ENCODE peak calls at places on chromosomes 4 and X, in seven cellular contexts. One of them, this sample, is unnamed.

GRCh38 chr4:158850800-158851644 is 82.2 kb downstream of the FNIP2 start:
- DNase-seq in PC-3: peak
- DNase-seq in cardiac fibroblast: peak
- DNase-seq in epithelial cell of esophagus: peak
- DNase-seq in ascending aorta: no peak
- DNase-seq in HFF-Myc: no peak
- DNase-seq in WERI-Rb-1: no peak
- DNase-seq in this sample: peak

GRCh38 chrX:18828832-18829404 is 121.5 kb downstream of the PPEF1 start:
- DNase-seq in HFF-Myc: no peak
- DNase-seq in ascending aorta: no peak
- DNase-seq in cardiac fibroblast: peak
- DNase-seq in PC-3: peak
- DNase-seq in epithelial cell of esophagus: peak
- DNase-seq in WERI-Rb-1: no peak
- DNase-seq in this sample: peak

GRCh38 chr4:110621839-110622751 is 782 bp downstream of the PITX2 start:
- DNase-seq in epithelial cell of esophagus: no peak
- DNase-seq in WERI-Rb-1: peak
- DNase-seq in ascending aorta: no peak
- DNase-seq in cardiac fibroblast: no peak
- DNase-seq in HFF-Myc: no peak
- DNase-seq in PC-3: no peak
- DNase-seq in this sample: no peak

GRCh38 chr4:39821951-39822350 is 124.0 kb downstream of the UBE2K start:
- DNase-seq in HFF-Myc: no peak
- DNase-seq in PC-3: no peak
- DNase-seq in WERI-Rb-1: no peak
- DNase-seq in cardiac fibroblast: no peak
- DNase-seq in ascending aorta: no peak
- DNase-seq in epithelial cell of esophagus: no peak
- DNase-seq in this sample: no peak

GRCh38 chr4:168516841-168517240 is 20.0 kb downstream of the PALLD start:
- DNase-seq in cardiac fibroblast: no peak
- DNase-seq in epithelial cell of esophagus: no peak
- DNase-seq in ascending aorta: no peak
- DNase-seq in PC-3: no peak
- DNase-seq in HFF-Myc: no peak
- DNase-seq in WERI-Rb-1: no peak
- DNase-seq in this sample: no peak

GRCh38 chrX:103309860-103310591 is 764 bp downstream of the BEX2 start:
- DNase-seq in cardiac fibroblast: no peak
- DNase-seq in epithelial cell of esophagus: no peak
- DNase-seq in PC-3: no peak
- DNase-seq in WERI-Rb-1: no peak
- DNase-seq in HFF-Myc: no peak
- DNase-seq in ascending aorta: no peak
- DNase-seq in this sample: no peak

GRCh38 chr4:61427099-61427817 is 227.1 kb downstream of the ADGRL3 start:
- DNase-seq in PC-3: peak
- DNase-seq in HFF-Myc: no peak
- DNase-seq in ascending aorta: no peak
- DNase-seq in WERI-Rb-1: no peak
- DNase-seq in cardiac fibroblast: no peak
- DNase-seq in epithelial cell of esophagus: peak
- DNase-seq in this sample: no peak

GRCh38 chrX:123626962-123627361 is 105.9 kb downstream of the THOC2 start:
- DNase-seq in cardiac fibroblast: peak
- DNase-seq in epithelial cell of esophagus: peak
- DNase-seq in WERI-Rb-1: no peak
- DNase-seq in HFF-Myc: no peak
- DNase-seq in PC-3: peak
- DNase-seq in ascending aorta: no peak
- DNase-seq in this sample: peak

GRCh38 chr4:53023640-53024299 is 161.7 kb downstream of the RASL11B start:
- DNase-seq in ascending aorta: no peak
- DNase-seq in cardiac fibroblast: no peak
- DNase-seq in WERI-Rb-1: no peak
- DNase-seq in epithelial cell of esophagus: no peak
- DNase-seq in HFF-Myc: no peak
- DNase-seq in PC-3: no peak
- DNase-seq in this sample: no peak

GRCh38 chr4:134935320-134935719 is 733.7 kb upstream of the PABPC4L start:
- DNase-seq in epithelial cell of esophagus: peak
- DNase-seq in ascending aorta: no peak
- DNase-seq in cardiac fibroblast: peak
- DNase-seq in WERI-Rb-1: peak
- DNase-seq in PC-3: peak
- DNase-seq in HFF-Myc: no peak
- DNase-seq in this sample: peak

GRCh38 chrX:30576881-30577280 is 685 bp downstream of the TASL start:
- DNase-seq in epithelial cell of esophagus: no peak
- DNase-seq in HFF-Myc: no peak
- DNase-seq in cardiac fibroblast: no peak
- DNase-seq in ascending aorta: no peak
- DNase-seq in PC-3: no peak
- DNase-seq in WERI-Rb-1: no peak
- DNase-seq in this sample: no peak

GRCh38 chr4:108693819-108694218 is 43.4 kb downstream of the OSTC start:
- DNase-seq in cardiac fibroblast: peak
- DNase-seq in epithelial cell of esophagus: peak
- DNase-seq in ascending aorta: no peak
- DNase-seq in WERI-Rb-1: no peak
- DNase-seq in HFF-Myc: no peak
- DNase-seq in PC-3: no peak
- DNase-seq in this sample: peak

GRCh38 chrX:107374116-107374515 is 75.3 kb upstream of the FRMPD3 start:
- DNase-seq in epithelial cell of esophagus: no peak
- DNase-seq in cardiac fibroblast: no peak
- DNase-seq in HFF-Myc: no peak
- DNase-seq in WERI-Rb-1: no peak
- DNase-seq in PC-3: no peak
- DNase-seq in ascending aorta: no peak
- DNase-seq in this sample: no peak

GRCh38 chr4:56742080-56742871 is 61.2 kb upstream of the HOPX start:
- DNase-seq in ascending aorta: no peak
- DNase-seq in HFF-Myc: no peak
- DNase-seq in cardiac fibroblast: peak
- DNase-seq in epithelial cell of esophagus: peak
- DNase-seq in WERI-Rb-1: no peak
- DNase-seq in PC-3: peak
- DNase-seq in this sample: no peak

GRCh38 chr4:112881842-112882241 is 167.6 kb upstream of the ANK2 start:
- DNase-seq in HFF-Myc: no peak
- DNase-seq in ascending aorta: no peak
- DNase-seq in cardiac fibroblast: no peak
- DNase-seq in WERI-Rb-1: no peak
- DNase-seq in PC-3: no peak
- DNase-seq in epithelial cell of esophagus: no peak
- DNase-seq in this sample: peak

GRCh38 chr4:2526559-2526958 is 9.9 kb upstream of the FAM193A start:
- DNase-seq in WERI-Rb-1: no peak
- DNase-seq in PC-3: no peak
- DNase-seq in ascending aorta: no peak
- DNase-seq in cardiac fibroblast: no peak
- DNase-seq in epithelial cell of esophagus: no peak
- DNase-seq in HFF-Myc: no peak
- DNase-seq in this sample: no peak

GRCh38 chrX:71228063-71228642 is 5.1 kb downstream of the GJB1 start:
- DNase-seq in WERI-Rb-1: no peak
- DNase-seq in ascending aorta: no peak
- DNase-seq in PC-3: no peak
- DNase-seq in epithelial cell of esophagus: no peak
- DNase-seq in HFF-Myc: no peak
- DNase-seq in cardiac fibroblast: no peak
- DNase-seq in this sample: no peak

GRCh38 chrX:71224969-71225368 is 1.9 kb downstream of the GJB1 start:
- DNase-seq in WERI-Rb-1: no peak
- DNase-seq in HFF-Myc: no peak
- DNase-seq in PC-3: no peak
- DNase-seq in ascending aorta: no peak
- DNase-seq in epithelial cell of esophagus: no peak
- DNase-seq in cardiac fibroblast: no peak
- DNase-seq in this sample: no peak

GRCh38 chrX:71225661-71226060 is 2.6 kb downstream of the GJB1 start:
- DNase-seq in WERI-Rb-1: no peak
- DNase-seq in ascending aorta: no peak
- DNase-seq in cardiac fibroblast: no peak
- DNase-seq in HFF-Myc: no peak
- DNase-seq in epithelial cell of esophagus: no peak
- DNase-seq in PC-3: peak
- DNase-seq in this sample: no peak

GRCh38 chrX:71224098-71224708 is 1.2 kb downstream of the GJB1 start:
- DNase-seq in ascending aorta: no peak
- DNase-seq in WERI-Rb-1: no peak
- DNase-seq in epithelial cell of esophagus: no peak
- DNase-seq in HFF-Myc: no peak
- DNase-seq in PC-3: no peak
- DNase-seq in cardiac fibroblast: no peak
- DNase-seq in this sample: no peak

DNA sequence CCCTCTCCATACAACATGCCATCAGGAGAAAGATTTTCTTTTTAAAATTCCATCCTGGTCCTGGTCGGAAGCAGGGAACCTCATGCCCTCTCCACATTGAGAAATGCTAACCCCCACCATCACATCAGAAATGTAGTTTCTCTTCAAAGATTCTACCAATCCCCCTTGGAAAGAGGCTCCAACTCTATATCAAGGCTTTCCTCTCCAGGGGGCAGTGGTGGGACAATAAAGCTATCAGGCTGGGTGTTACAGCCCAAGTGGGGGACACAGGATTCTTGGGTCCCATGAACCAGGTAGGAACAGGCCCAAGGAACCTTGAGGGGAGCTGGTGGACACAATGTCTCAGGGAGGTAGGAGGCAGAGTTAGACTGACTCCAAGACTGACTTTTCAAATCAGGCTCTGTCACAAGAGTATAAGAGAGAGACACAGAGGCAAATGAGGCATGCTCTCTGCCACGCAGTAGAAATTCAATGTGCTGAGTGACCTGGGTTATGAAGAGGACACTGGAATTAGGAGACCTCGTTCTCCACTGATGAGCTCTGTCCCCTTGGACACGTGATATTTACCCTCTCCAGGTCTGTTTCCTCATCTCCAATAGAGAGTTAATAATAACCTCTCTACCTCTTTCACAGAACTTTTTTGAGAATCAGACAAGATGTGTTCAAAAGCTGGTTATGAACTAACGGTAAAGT is 4.5 kb downstream of the GJB1 start:
- DNase-seq in cardiac fibroblast: no peak
- DNase-seq in ascending aorta: no peak
- DNase-seq in HFF-Myc: no peak
- DNase-seq in epithelial cell of esophagus: no peak
- DNase-seq in PC-3: no peak
- DNase-seq in WERI-Rb-1: no peak
- DNase-seq in this sample: no peak
- TF ChIP-seq CTCF in cardiac fibroblast: no peak
- TF ChIP-seq CTCF in ascending aorta: no peak
- TF ChIP-seq CTCF in HFF-Myc: no peak
- TF ChIP-seq CTCF in epithelial cell of esophagus: no peak
- TF ChIP-seq CTCF in PC-3: no peak
- TF ChIP-seq CTCF in WERI-Rb-1: no peak
- TF ChIP-seq CTCF in this sample: no peak

GRCh38 chr4:55183926-55184599 is 58.7 kb upstream of the KDR start:
- DNase-seq in WERI-Rb-1: no peak
- DNase-seq in PC-3: peak
- DNase-seq in epithelial cell of esophagus: peak
- DNase-seq in cardiac fibroblast: peak
- DNase-seq in ascending aorta: no peak
- DNase-seq in HFF-Myc: peak
- DNase-seq in this sample: peak
- H3K4me3 ChIP-seq in WERI-Rb-1: no peak
- H3K4me3 ChIP-seq in PC-3: peak
- H3K4me3 ChIP-seq in epithelial cell of esophagus: no peak
- H3K4me3 ChIP-seq in cardiac fibroblast: no peak
- H3K4me3 ChIP-seq in ascending aorta: no peak
- H3K4me3 ChIP-seq in HFF-Myc: no peak
- H3K4me3 ChIP-seq in this sample: no peak

GRCh38 chr4:150145090-150145949 is 67.1 kb downstream of the DCLK2 start:
- DNase-seq in WERI-Rb-1: no peak
- DNase-seq in cardiac fibroblast: no peak
- DNase-seq in ascending aorta: no peak
- DNase-seq in HFF-Myc: no peak
- DNase-seq in PC-3: peak
- DNase-seq in epithelial cell of esophagus: no peak
- DNase-seq in this sample: no peak
- TF ChIP-seq CTCF in WERI-Rb-1: peak
- TF ChIP-seq CTCF in cardiac fibroblast: no peak
- TF ChIP-seq CTCF in ascending aorta: no peak
- TF ChIP-seq CTCF in HFF-Myc: peak
- TF ChIP-seq CTCF in PC-3: peak
- TF ChIP-seq CTCF in epithelial cell of esophagus: peak
- TF ChIP-seq CTCF in this sample: peak

GRCh38 chr4:1172228-1172851 is at the start of gene SPON2:
- DNase-seq in PC-3: no peak
- DNase-seq in ascending aorta: no peak
- DNase-seq in cardiac fibroblast: peak
- DNase-seq in epithelial cell of esophagus: peak
- DNase-seq in HFF-Myc: no peak
- DNase-seq in WERI-Rb-1: peak
- DNase-seq in this sample: peak
- H3K4me3 ChIP-seq in PC-3: no peak
- H3K4me3 ChIP-seq in ascending aorta: peak
- H3K4me3 ChIP-seq in cardiac fibroblast: peak
- H3K4me3 ChIP-seq in epithelial cell of esophagus: peak
- H3K4me3 ChIP-seq in HFF-Myc: peak
- H3K4me3 ChIP-seq in WERI-Rb-1: peak
- H3K4me3 ChIP-seq in this sample: peak

This sample was measured in fibroblast of pulmonary artery.